ENCODE peak calls at places on chromosomes 16 and 17, in five cellular contexts. One of them, this sample, is unnamed. For H3K27me3, the result is how much of the 10 kb centered on the place peaks cover.

GRCh38 chr16:73956592-73957495 is 339.8 kb upstream of the PSMD7 start:
- DNase-seq in body of pancreas: peak
- DNase-seq in transverse colon: peak
- DNase-seq in uterus: peak
- DNase-seq in testis: peak
- DNase-seq in this sample: peak

GRCh38 chr16:74951676-74952075 is 33.2 kb downstream of the WDR59 start:
- DNase-seq in body of pancreas: no peak
- DNase-seq in transverse colon: no peak
- DNase-seq in uterus: no peak
- DNase-seq in testis: no peak
- DNase-seq in this sample: peak

GRCh38 chr16:77467929-77468328 is 33.1 kb upstream of the ADAMTS18 start:
- DNase-seq in body of pancreas: no peak
- DNase-seq in transverse colon: no peak
- DNase-seq in uterus: no peak
- DNase-seq in testis: no peak
- DNase-seq in this sample: no peak

GRCh38 chr17:29612094-29612403 is 10.7 kb downstream of the CORO6 start:
- DNase-seq in body of pancreas: no peak
- DNase-seq in transverse colon: no peak
- DNase-seq in uterus: no peak
- DNase-seq in testis: no peak
- DNase-seq in this sample: no peak

GRCh38 chr17:41263212-41263611 is 2.0 kb upstream of the KRTAP9-6 start:
- DNase-seq in body of pancreas: no peak
- DNase-seq in transverse colon: no peak
- DNase-seq in uterus: no peak
- DNase-seq in testis: no peak
- DNase-seq in this sample: no peak

GRCh38 chr16:88798073-88798472 is 5.5 kb upstream of the CDT1 start:
- DNase-seq in body of pancreas: no peak
- DNase-seq in transverse colon: no peak
- DNase-seq in uterus: no peak
- DNase-seq in testis: no peak
- DNase-seq in this sample: no peak

GRCh38 chr17:73283841-73284282 is 22.2 kb upstream of the CPSF4L start:
- DNase-seq in body of pancreas: no peak
- DNase-seq in transverse colon: no peak
- DNase-seq in uterus: peak
- DNase-seq in testis: peak
- DNase-seq in this sample: peak

GRCh38 chr17:78862073-78863023 is 21.7 kb upstream of the USP36 start:
- DNase-seq in body of pancreas: peak
- DNase-seq in transverse colon: peak
- DNase-seq in uterus: peak
- DNase-seq in testis: peak
- DNase-seq in this sample: peak

GRCh38 chr16:22641030-22641671 is 130.5 kb downstream of the NPIPB5 start:
- DNase-seq in body of pancreas: no peak
- DNase-seq in transverse colon: no peak
- DNase-seq in uterus: no peak
- DNase-seq in testis: no peak
- DNase-seq in this sample: no peak

GRCh38 chr16:48435319-48435682 is 50.1 kb upstream of the SIAH1 start:
- DNase-seq in body of pancreas: no peak
- DNase-seq in transverse colon: no peak
- DNase-seq in uterus: no peak
- DNase-seq in testis: no peak
- DNase-seq in this sample: no peak

GRCh38 chr17:81960130-81960958 is 643 bp downstream of the NOTUM start:
- DNase-seq in body of pancreas: no peak
- DNase-seq in transverse colon: no peak
- DNase-seq in uterus: no peak
- DNase-seq in testis: no peak
- DNase-seq in this sample: no peak

GRCh38 chr16:20903116-20903888 is 2.7 kb downstream of the LYRM1 start:
- DNase-seq in body of pancreas: no peak
- DNase-seq in transverse colon: no peak
- DNase-seq in uterus: no peak
- DNase-seq in testis: no peak
- DNase-seq in this sample: no peak

GRCh38 chr16:641326-642188 is at the start of gene MCRIP2:
- DNase-seq in body of pancreas: peak
- DNase-seq in transverse colon: peak
- DNase-seq in uterus: peak
- DNase-seq in testis: peak
- DNase-seq in this sample: peak

GRCh38 chr17:58315281-58315711 is 13.3 kb downstream of the TSPOAP1 start:
- DNase-seq in body of pancreas: no peak
- DNase-seq in transverse colon: no peak
- DNase-seq in uterus: peak
- DNase-seq in testis: no peak
- DNase-seq in this sample: no peak

GRCh38 chr16:47136101-47136820 is 7.5 kb downstream of the NETO2 start:
- DNase-seq in body of pancreas: no peak
- DNase-seq in transverse colon: no peak
- DNase-seq in uterus: no peak
- DNase-seq in testis: no peak
- DNase-seq in this sample: no peak

GRCh38 chr17:64466019-64466735 is 17.3 kb downstream of the MILR1 start:
- DNase-seq in body of pancreas: no peak
- DNase-seq in transverse colon: no peak
- DNase-seq in uterus: no peak
- DNase-seq in testis: no peak
- DNase-seq in this sample: no peak

GRCh38 chr16:28042856-28043255 is 20.7 kb downstream of the GSG1L start:
- DNase-seq in body of pancreas: no peak
- DNase-seq in transverse colon: no peak
- DNase-seq in uterus: no peak
- DNase-seq in testis: no peak
- DNase-seq in this sample: no peak

GRCh38 chr16:56451753-56452689 is 667 bp downstream of the OGFOD1 start:
- DNase-seq in body of pancreas: peak
- DNase-seq in transverse colon: peak
- DNase-seq in uterus: no peak
- DNase-seq in testis: peak
- DNase-seq in this sample: peak

GRCh38 chr17:79191270-79191934 is 116.8 kb downstream of the ENGASE start:
- DNase-seq in body of pancreas: no peak
- DNase-seq in transverse colon: no peak
- DNase-seq in uterus: no peak
- DNase-seq in testis: no peak
- DNase-seq in this sample: no peak

GRCh38 chr16:70395345-70395901 is 43.5 kb downstream of the ST3GAL2 start:
- DNase-seq in body of pancreas: peak
- DNase-seq in transverse colon: peak
- DNase-seq in uterus: no peak
- DNase-seq in testis: peak
- DNase-seq in this sample: peak

GRCh38 chr17:40329981-40330794 is 21.2 kb downstream of the RARA start:
- DNase-seq in body of pancreas: peak
- DNase-seq in transverse colon: peak
- DNase-seq in uterus: peak
- DNase-seq in testis: peak
- DNase-seq in this sample: no peak

GRCh38 chr17:20155258-20156195 is 146.4 kb downstream of the SPECC1 start:
- DNase-seq in body of pancreas: peak
- DNase-seq in transverse colon: peak
- DNase-seq in uterus: peak
- DNase-seq in testis: peak
- DNase-seq in this sample: peak

DNA sequence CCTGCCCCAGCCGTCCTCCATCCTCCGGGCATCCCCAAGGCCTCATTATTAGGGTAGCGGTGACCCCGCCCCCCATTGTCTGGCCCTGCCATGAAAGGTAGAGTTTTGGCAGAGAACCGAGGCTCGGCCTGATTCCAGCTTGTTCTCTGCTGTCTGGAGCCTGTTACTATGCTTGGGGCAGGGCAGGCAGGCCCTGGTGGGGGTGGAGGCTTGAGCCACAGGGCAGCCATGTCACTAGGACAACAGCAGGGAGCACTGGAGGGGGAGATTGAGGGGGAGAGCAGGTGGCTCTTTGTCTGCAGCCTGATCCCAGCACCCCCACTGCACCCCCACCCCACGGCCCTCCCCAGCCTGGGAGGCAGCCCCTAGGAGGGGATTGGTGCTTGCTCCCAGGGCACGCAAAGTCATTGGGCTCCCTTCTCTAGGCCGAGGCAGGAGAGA is 15.4 kb downstream of the RHBDL3 start:
- DNase-seq in body of pancreas: peak
- DNase-seq in transverse colon: no peak
- DNase-seq in uterus: peak
- DNase-seq in testis: no peak
- DNase-seq in this sample: no peak
- H3K27me3 ChIP-seq in body of pancreas: under half
- H3K27me3 ChIP-seq in transverse colon: under half
- H3K27me3 ChIP-seq in uterus: under half
- H3K27me3 ChIP-seq in testis: under half
- H3K27me3 ChIP-seq in this sample: under half

DNA sequence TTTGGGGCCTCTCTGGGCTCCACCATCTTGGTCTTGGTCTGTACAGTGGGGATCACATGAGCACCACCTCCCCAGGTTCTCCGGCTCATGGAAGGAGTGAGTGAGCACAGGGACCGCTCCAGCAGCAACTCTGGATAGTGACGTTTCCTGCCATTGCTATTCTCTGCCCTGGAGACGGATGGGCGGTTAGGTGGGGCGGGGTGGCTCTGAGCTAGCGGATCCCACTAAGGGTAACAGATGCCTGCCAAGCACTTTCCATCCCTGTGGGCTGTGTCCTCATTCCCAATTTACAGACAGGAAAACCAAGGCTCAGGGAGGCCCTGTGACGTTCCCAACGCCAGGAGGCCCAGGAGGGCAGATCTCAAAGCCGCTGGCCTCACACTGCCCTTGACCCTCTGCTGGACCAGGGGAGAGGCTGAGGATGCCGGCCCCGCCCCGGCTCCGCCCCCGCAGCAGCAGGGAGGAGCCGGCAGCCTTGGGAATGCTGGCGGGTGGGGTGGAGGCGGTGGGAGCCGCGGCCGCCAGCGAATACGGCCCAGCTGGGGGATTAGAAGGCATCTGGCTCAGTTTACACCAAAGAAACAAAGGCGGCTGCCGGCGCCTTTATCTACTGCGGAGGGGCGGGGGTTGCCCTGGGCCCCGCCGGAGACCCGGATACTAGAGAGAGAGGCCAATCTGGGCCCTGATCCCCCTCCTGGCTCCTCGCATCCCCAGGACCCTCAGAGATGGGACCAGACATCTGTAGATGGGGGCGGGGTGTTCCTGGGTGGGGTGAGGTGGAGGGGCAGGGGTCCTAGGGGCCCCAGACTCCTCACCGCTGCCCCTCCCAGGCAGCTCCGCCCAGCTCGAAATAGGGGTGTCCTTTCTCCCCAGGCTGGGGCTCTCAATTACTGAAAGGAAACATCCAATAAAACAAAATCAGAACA is 122.3 kb upstream of the CIBAR2 start:
- DNase-seq in body of pancreas: peak
- DNase-seq in transverse colon: peak
- DNase-seq in uterus: peak
- DNase-seq in testis: peak
- DNase-seq in this sample: peak
- TF ChIP-seq POLR2A in body of pancreas: no peak
- TF ChIP-seq POLR2A in transverse colon: no peak
- TF ChIP-seq POLR2A in uterus: peak
- TF ChIP-seq POLR2A in testis: no peak
- TF ChIP-seq POLR2A in this sample: peak

GRCh38 chr17:48997827-48998556 is 807 bp downstream of the IGF2BP1 start:
- DNase-seq in body of pancreas: no peak
- DNase-seq in transverse colon: no peak
- DNase-seq in uterus: no peak
- DNase-seq in testis: no peak
- DNase-seq in this sample: no peak
- H3K27me3 ChIP-seq in body of pancreas: half or more
- H3K27me3 ChIP-seq in transverse colon: half or more
- H3K27me3 ChIP-seq in uterus: half or more
- H3K27me3 ChIP-seq in testis: under half
- H3K27me3 ChIP-seq in this sample: half or more

GRCh38 chr17:7512824-7513540 is 28.8 kb downstream of the POLR2A start:
- DNase-seq in body of pancreas: no peak
- DNase-seq in transverse colon: no peak
- DNase-seq in uterus: no peak
- DNase-seq in testis: no peak
- DNase-seq in this sample: no peak
- TF ChIP-seq POLR2A in body of pancreas: no peak
- TF ChIP-seq POLR2A in transverse colon: no peak
- TF ChIP-seq POLR2A in uterus: no peak
- TF ChIP-seq POLR2A in testis: no peak
- TF ChIP-seq POLR2A in this sample: no peak

DNA sequence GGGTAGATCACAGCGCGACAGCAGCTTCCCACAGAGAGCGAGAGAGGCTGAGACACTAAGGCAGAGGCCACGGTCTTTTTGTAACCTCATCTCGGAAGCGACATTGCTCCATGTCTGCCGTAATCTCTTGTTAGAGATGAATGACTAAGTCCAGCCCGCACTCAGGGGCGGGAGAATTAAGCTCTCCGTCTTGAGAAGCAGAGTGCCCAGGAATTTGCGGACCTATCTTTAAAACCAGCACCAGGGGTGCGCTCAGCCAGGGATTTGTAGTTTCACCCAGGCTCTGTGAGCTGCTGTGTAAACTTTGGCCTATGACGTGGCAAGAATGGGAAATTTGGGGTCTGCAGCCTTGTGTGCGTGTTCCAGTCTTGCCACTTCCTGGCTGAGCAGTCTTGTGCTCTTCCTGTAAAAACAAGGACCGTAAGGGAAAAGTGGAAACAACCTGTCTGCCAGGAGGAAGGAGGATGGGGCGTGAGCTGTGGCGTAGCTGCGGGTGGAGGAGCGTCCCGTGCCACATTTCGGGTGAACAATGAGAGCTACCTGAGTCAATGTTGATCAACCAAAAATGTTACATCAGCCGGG is 16.0 kb upstream of the JPH3 start:
- DNase-seq in body of pancreas: no peak
- DNase-seq in transverse colon: no peak
- DNase-seq in uterus: no peak
- DNase-seq in testis: no peak
- DNase-seq in this sample: no peak
- H3K27me3 ChIP-seq in body of pancreas: under half
- H3K27me3 ChIP-seq in transverse colon: half or more
- H3K27me3 ChIP-seq in uterus: under half
- H3K27me3 ChIP-seq in testis: under half
- H3K27me3 ChIP-seq in this sample: under half